ENCODE peak calls at places on chromosome 6, in ten cellular contexts. Q is AG04450; T is stomach; A is amygdala; I is NCI-H1436; E is endothelial cell; Z is lung microvascular endothelial cell; G is NCI-H2171; O is stimulated activated CD8-positive, alpha-beta memory T cell treated with anti-CD3 and anti-CD28 coated beads, Interleukin-15, amount 100 ng/mL, for 1 hour; H is GM10248. K is an unnamed sample.

GRCh38 chr6:131159578-131159977 is 24.3 kb downstream of the AKAP7 start:
- DNase-seq in G (no peak), A (no peak), O (no peak), H (no peak), E (no peak), T (no peak), Q (peak), I (no peak), Z (no peak), K (no peak)

GRCh38 chr6:41561931-41562632 is 15.9 kb downstream of the FOXP4 start:
- DNase-seq in I (peak), O (no peak), T (no peak), Q (no peak), G (no peak), A (no peak), E (no peak), H (no peak), Z (no peak), K (no peak)

GRCh38 chr6:22411408-22412105 is 114.7 kb upstream of the PRL start:
- DNase-seq in A (no peak), E (no peak), H (no peak), I (no peak), G (no peak), Z (no peak), O (no peak), T (no peak), Q (no peak), K (no peak)

GRCh38 chr6:46090115-46091079 is 39.4 kb upstream of the ENPP4 start:
- DNase-seq in E (peak), Q (peak), A (no peak), H (peak), O (peak), Z (peak), G (peak), I (peak), T (peak), K (peak)

GRCh38 chr6:111461860-111462259 is 21.2 kb downstream of the REV3L start:
- DNase-seq in A (no peak), Z (peak), Q (no peak), H (no peak), E (no peak), T (no peak), G (no peak), I (no peak), O (no peak), K (no peak)

GRCh38 chr6:109962271-109962670 is 15.8 kb upstream of the GPR6 start:
- DNase-seq in A (no peak), Q (no peak), I (no peak), T (no peak), E (no peak), G (no peak), Z (no peak), O (no peak), H (no peak), K (no peak)

GRCh38 chr6:70547905-70548304 is 18.8 kb upstream of the SDHAF4 start:
- DNase-seq in I (no peak), E (no peak), O (no peak), T (no peak), Z (no peak), H (no peak), A (no peak), Q (no peak), G (no peak), K (no peak)

GRCh38 chr6:169806718-169807117 is 55.3 kb downstream of the ERMARD start:
- DNase-seq in T (no peak), A (no peak), Z (no peak), G (no peak), Q (no peak), E (no peak), I (no peak), O (no peak), H (no peak), K (no peak)

GRCh38 chr6:88165877-88166492 is at the start of gene CNR1:
- DNase-seq in H (no peak), Z (peak), G (peak), A (no peak), T (peak), I (peak), O (no peak), E (peak), Q (no peak), K (peak)

GRCh38 chr6:108312604-108313003 is 17.8 kb downstream of the AFG1L start:
- DNase-seq in H (no peak), Z (no peak), T (no peak), G (no peak), I (no peak), O (no peak), Q (no peak), A (no peak), E (no peak), K (no peak)